ENCODE peak calls at places on chromosome 6, in six cellular contexts. V, G, E, N, K and R are unnamed samples.

GRCh38 chr6:3309391-3310050 is 50.8 kb downstream of the PSMG4 start:
- DNase-seq in K (no peak), V (no peak), N (peak; percentile 67), E (no peak), G (no peak), R (peak; percentile 79)

GRCh38 chr6:134176283-134176975 is 124.0 kb upstream of the SLC2A12 start:
- DNase-seq in G (peak; percentile 66), N (peak; percentile 72), K (no peak), E (peak; percentile 75), V (no peak), R (peak; percentile 70)

GRCh38 chr6:159915397-159915796 is 24.6 kb downstream of the MAS1 start:
- DNase-seq in K (no peak), G (no peak), N (no peak), V (no peak), E (no peak), R (no peak)

GRCh38 chr6:97850458-97851218 is 567.6 kb upstream of the MMS22L start:
- DNase-seq in V (no peak), E (no peak), K (peak; percentile 36), G (peak; percentile 14), N (no peak), R (no peak)

GRCh38 chr6:80094017-80094416 is 12.5 kb upstream of the BCKDHB start:
- DNase-seq in V (no peak), E (no peak), K (no peak), G (peak; percentile 49), N (no peak), R (peak; percentile 27)

GRCh38 chr6:122726649-122727048 is 52.9 kb upstream of the FABP7 start:
- DNase-seq in G (peak; percentile 46), V (peak; percentile 19), N (no peak), E (no peak), K (no peak), R (peak; percentile 3)

GRCh38 chr6:32954983-32955802 is 2.3 kb upstream of the HLA-DMA start:
- DNase-seq in N (peak; percentile 48), K (no peak), E (no peak), V (peak; percentile 39), G (no peak), R (peak; percentile 39)

GRCh38 chr6:3045369-3045768 is 22.9 kb upstream of the RIPK1 start:
- DNase-seq in N (peak; percentile 45), G (no peak), V (no peak), K (no peak), E (no peak), R (no peak)

GRCh38 chr6:94027374-94027773 is 608.0 kb upstream of the EPHA7 start:
- DNase-seq in G (no peak), E (no peak), N (no peak), K (no peak), V (no peak), R (no peak)

GRCh38 chr6:151709329-151709728 is 98.2 kb upstream of the ESR1 start:
- DNase-seq in E (no peak), V (no peak), K (no peak), G (no peak), N (no peak), R (no peak)

GRCh38 chr6:16711551-16712249 is 49.6 kb downstream of the ATXN1 start:
- DNase-seq in G (no peak), N (no peak), E (no peak), V (peak; percentile 59), K (no peak), R (no peak)

GRCh38 chr6:146913842-146914562 is 290.2 kb upstream of the STXBP5 start:
- DNase-seq in V (peak; percentile 33), G (peak; percentile 99), E (peak; percentile 75), K (peak; percentile 71), N (peak; percentile 30), R (peak; percentile 28)

GRCh38 chr6:36350082-36350481 is 13.4 kb upstream of the BNIP5 start:
- DNase-seq in K (no peak), G (peak; percentile 30), V (no peak), N (no peak), E (no peak), R (no peak)

GRCh38 chr6:74222768-74223321 is 526.8 kb downstream of the CD109 start:
- DNase-seq in N (no peak), E (no peak), K (peak; percentile 61), G (no peak), V (no peak), R (no peak)

GRCh38 chr6:111417181-111417585 is 65.8 kb downstream of the REV3L start:
- DNase-seq in V (no peak), G (peak; percentile 54), E (no peak), K (no peak), N (no peak), R (no peak)

GRCh38 chr6:24909281-24910216 is 26.2 kb downstream of the RIPOR2 start:
- DNase-seq in E (no peak), G (no peak), V (no peak), N (no peak), K (no peak), R (peak; percentile 34)

GRCh38 chr6:166341915-166342292 is 441 bp downstream of the SFT2D1 start:
- DNase-seq in K (no peak), N (no peak), V (no peak), E (peak; percentile 45), G (peak; percentile 23), R (no peak)

GRCh38 chr6:125002090-125002741 is 40.0 kb downstream of the RNF217 start:
- DNase-seq in K (no peak), V (no peak), G (no peak), E (no peak), N (no peak), R (no peak)

GRCh38 chr6:21258665-21259064 is 334.9 kb upstream of the SOX4 start:
- DNase-seq in V (no peak), K (no peak), E (no peak), N (no peak), G (no peak), R (no peak)
- H3K4me3 ChIP-seq in V (no peak overlapping the region), K (no peak overlapping the region), E (no peak overlapping the region), N (no peak overlapping the region), G (no peak overlapping the region), R (no peak overlapping the region)

GRCh38 chr6:43095939-43096338 is 19.8 kb downstream of the PTK7 start:
- DNase-seq in N (no peak), K (no peak), G (no peak), V (no peak), E (no peak), R (peak; percentile 29)

GRCh38 chr6:43091020-43091419 is 14.9 kb downstream of the PTK7 start:
- DNase-seq in E (no peak), G (no peak), N (no peak), K (no peak), V (no peak), R (no peak)

GRCh38 chr6:43091592-43091991 is 15.5 kb downstream of the PTK7 start:
- DNase-seq in K (no peak), G (no peak), N (no peak), E (no peak), V (no peak), R (no peak)

GRCh38 chr6:43092635-43093034 is 16.5 kb downstream of the PTK7 start:
- DNase-seq in N (no peak), G (no peak), E (no peak), K (no peak), V (no peak), R (no peak)

DNA sequence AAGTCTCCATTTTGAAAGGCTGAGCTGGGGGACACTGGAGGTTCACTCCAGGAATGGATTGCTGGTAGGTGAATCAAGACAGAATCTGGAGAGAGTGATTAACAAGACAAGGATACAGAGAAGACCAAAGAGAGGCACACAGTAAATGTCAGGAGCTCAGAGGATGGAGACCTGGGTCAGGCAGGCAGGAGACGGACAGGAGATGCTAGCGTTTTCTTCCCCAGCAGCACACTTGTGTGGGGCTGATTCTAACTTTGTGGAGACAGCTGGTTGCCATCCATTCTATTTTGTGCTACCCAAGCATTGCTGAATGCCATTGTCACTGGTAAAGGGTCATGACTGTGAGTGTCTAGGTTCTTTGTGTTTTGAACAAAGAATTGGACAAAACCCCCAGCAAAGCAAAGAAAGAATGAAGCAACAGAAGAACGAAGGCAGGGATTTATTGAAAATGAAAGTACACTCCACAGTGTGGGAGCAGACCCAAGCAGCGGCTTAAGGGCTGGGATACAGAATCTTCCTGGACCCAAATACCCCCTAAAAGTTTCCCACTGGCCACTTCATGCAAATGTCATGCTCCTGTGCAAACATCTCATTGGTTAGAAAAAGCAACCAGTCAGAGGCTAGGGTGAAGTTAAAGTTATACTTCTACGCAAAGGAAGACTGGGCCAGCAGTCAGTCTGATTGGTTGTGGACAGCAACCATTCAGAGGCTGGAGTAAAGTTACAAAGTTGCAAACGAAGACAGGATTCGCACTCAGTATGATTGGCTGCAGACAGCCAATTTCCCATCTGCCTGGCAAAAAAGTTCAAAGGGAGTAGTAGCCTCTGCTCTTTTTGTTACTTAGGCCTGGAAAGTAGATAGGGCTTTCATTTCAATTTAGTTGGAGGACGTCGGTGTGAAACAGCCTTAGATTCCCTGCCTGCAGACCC is 17.5 kb downstream of the PTK7 start:
- DNase-seq in N (no peak), K (no peak), E (no peak), V (peak; percentile 93), G (peak; percentile 90), R (peak; percentile 31)
- H3K4me3 ChIP-seq in N (no peak overlapping the region), K (no peak overlapping the region), E (peak overlapping the region; percentile 42), V (peak overlapping the region; percentile 40), G (peak overlapping the region; percentile 53), R (no peak overlapping the region)

GRCh38 chr6:5285081-5285480 is 23.8 kb downstream of the FARS2 start:
- DNase-seq in K (no peak), N (no peak), E (no peak), V (no peak), G (no peak), R (no peak)

GRCh38 chr6:5279891-5280338 is 18.6 kb downstream of the FARS2 start:
- DNase-seq in G (no peak), N (no peak), V (no peak), K (no peak), E (no peak), R (no peak)

GRCh38 chr6:5285526-5285925 is 24.2 kb downstream of the FARS2 start:
- DNase-seq in K (no peak), G (no peak), E (no peak), V (no peak), N (no peak), R (no peak)

GRCh38 chr6:5280926-5281325 is 19.6 kb downstream of the FARS2 start:
- DNase-seq in G (no peak), K (no peak), E (no peak), V (no peak), N (no peak), R (no peak)

GRCh38 chr6:5282191-5282623 is 20.9 kb downstream of the FARS2 start:
- DNase-seq in N (no peak), K (no peak), G (no peak), E (no peak), V (no peak), R (no peak)
- H3K4me3 ChIP-seq in N (no peak overlapping the region), K (no peak overlapping the region), G (no peak overlapping the region), E (no peak overlapping the region), V (no peak overlapping the region), R (no peak overlapping the region)

GRCh38 chr6:90936286-90936685 is 349.4 kb upstream of the MAP3K7 start:
- DNase-seq in E (no peak), V (no peak), N (no peak), K (no peak), G (no peak), R (no peak)

GRCh38 chr6:90941885-90942284 is 355.0 kb upstream of the MAP3K7 start:
- DNase-seq in N (no peak), G (no peak), K (no peak), E (no peak), V (no peak), R (no peak)

GRCh38 chr6:90939906-90940305 is 353.0 kb upstream of the MAP3K7 start:
- DNase-seq in K (no peak), V (no peak), E (no peak), G (no peak), N (no peak), R (no peak)

GRCh38 chr6:90938116-90938515 is 351.2 kb upstream of the MAP3K7 start:
- DNase-seq in G (no peak), E (no peak), N (no peak), V (no peak), K (no peak), R (no peak)

GRCh38 chr6:90940812-90941481 is 354.1 kb upstream of the MAP3K7 start:
- DNase-seq in N (no peak), G (peak; percentile 61), K (peak; percentile 32), V (peak; percentile 44), E (no peak), R (peak; percentile 22)
- H3K4me3 ChIP-seq in N (no peak overlapping the region), G (no peak overlapping the region), K (no peak overlapping the region), V (no peak overlapping the region), E (no peak overlapping the region), R (no peak overlapping the region)